ENCODE peak calls at places on chromosome 9, in eight cellular contexts. C is Peyer's patch, R is GM12892, H is H54, X is IMR-90, V is heart left ventricle, P is adrenal gland, U is HCT116. N is an unnamed sample.

GRCh38 chr9:105969672-105970071 is 275.3 kb downstream of the TMEM38B start:
- DNase-seq in C (no peak), H (no peak), U (no peak), V (no peak), R (no peak), P (no peak), X (no peak), N (no peak)

GRCh38 chr9:6247266-6247665 is 31.7 kb downstream of the IL33 start:
- DNase-seq in H (no peak), X (no peak), U (no peak), P (no peak), V (no peak), R (no peak), C (no peak), N (no peak)

GRCh38 chr9:16319646-16320045 is 550.8 kb downstream of the BNC2 start:
- DNase-seq in X (no peak), H (no peak), U (no peak), P (no peak), V (no peak), R (no peak), C (no peak), N (no peak)

GRCh38 chr9:447230-448025 is 232.8 kb downstream of the DOCK8 start:
- DNase-seq in X (peak), H (peak), U (peak), V (no peak), R (no peak), C (no peak), P (no peak), N (peak)

GRCh38 chr9:124309665-124310064 is 51.9 kb downstream of the NEK6 start:
- DNase-seq in R (no peak), C (no peak), V (no peak), U (peak), H (peak), X (peak), P (peak), N (no peak)

GRCh38 chr9:136769710-136770191 is 5.4 kb upstream of the LCN15 start:
- DNase-seq in C (no peak), P (peak), U (no peak), X (no peak), R (no peak), H (peak), V (no peak), N (peak)

GRCh38 chr9:136662326-136662655 is 425 bp upstream of the EGFL7 start:
- DNase-seq in H (no peak), R (no peak), V (no peak), P (no peak), U (no peak), C (no peak), X (no peak), N (no peak)

GRCh38 chr9:131669234-131670172 is 70.4 kb downstream of the RAPGEF1 start:
- DNase-seq in U (no peak), R (no peak), H (no peak), C (no peak), V (no peak), P (no peak), X (no peak), N (no peak)

GRCh38 chr9:16344343-16344742 is 526.1 kb downstream of the BNC2 start:
- DNase-seq in C (no peak), R (no peak), X (peak), V (no peak), U (no peak), P (no peak), H (peak), N (no peak)

GRCh38 chr9:2385746-2386145 is 235.8 kb upstream of the VLDLR start:
- DNase-seq in U (no peak), H (no peak), V (no peak), C (no peak), P (no peak), X (no peak), R (no peak), N (no peak)

GRCh38 chr9:135926402-135927194 is 19.3 kb upstream of the CAMSAP1 start:
- DNase-seq in V (peak), C (no peak), U (peak), H (peak), P (peak), X (peak), R (no peak), N (peak)

GRCh38 chr9:96071245-96072124 is 196.0 kb downstream of the ERCC6L2 start:
- DNase-seq in P (no peak), R (peak), X (peak), U (peak), C (no peak), H (peak), V (no peak), N (peak)

GRCh38 chr9:17018540-17019196 is 116.2 kb upstream of the CNTLN start:
- DNase-seq in C (no peak), P (no peak), H (no peak), U (no peak), X (peak), R (no peak), V (no peak), N (no peak)

GRCh38 chr9:82332774-82333152 is 344.2 kb downstream of the SPATA31D1 start:
- DNase-seq in V (no peak), U (no peak), C (no peak), X (peak), H (no peak), P (no peak), R (no peak), N (no peak)

GRCh38 chr9:8660383-8660782 is 860.8 kb upstream of the DMAC1 start:
- DNase-seq in X (no peak), H (no peak), U (no peak), R (no peak), P (peak), C (no peak), V (peak), N (no peak)

GRCh38 chr9:100426532-100427365 is at the start of gene MSANTD3:
- DNase-seq in H (peak), C (peak), X (peak), U (peak), V (peak), P (peak), R (peak), N (peak)

GRCh38 chr9:1698991-1699390 is 316.2 kb upstream of the SMARCA2 start:
- DNase-seq in R (no peak), V (no peak), P (no peak), U (no peak), H (no peak), X (no peak), C (no peak), N (no peak)

GRCh38 chr9:108994695-108995094 is 18.6 kb downstream of the CTNNAL1 start:
- DNase-seq in P (peak), V (peak), X (peak), U (no peak), H (no peak), C (no peak), R (no peak), N (peak)

GRCh38 chr9:16960084-16960483 is 89.6 kb upstream of the BNC2 start:
- DNase-seq in C (no peak), P (no peak), H (peak), V (no peak), X (peak), R (no peak), U (no peak), N (no peak)

GRCh38 chr9:108844856-108845255 is 10.9 kb downstream of the ACTL7B start:
- DNase-seq in X (no peak), H (no peak), V (no peak), C (no peak), U (no peak), R (no peak), P (no peak), N (no peak)

GRCh38 chr9:129776938-129777768 is 24.3 kb upstream of the PTGES start:
- DNase-seq in H (peak), U (peak), R (no peak), C (peak), X (peak), P (peak), V (peak), N (peak)

GRCh38 chr9:37290881-37291485 is 131.5 kb upstream of the GRHPR start:
- DNase-seq in X (peak), V (no peak), H (no peak), U (peak), C (no peak), R (no peak), P (no peak), N (peak)

GRCh38 chr9:133417541-133418461 is at the start of gene REXO4:
- DNase-seq in U (peak), H (peak), C (peak), P (peak), R (peak), V (peak), X (peak), N (peak)
- TF ChIP-seq POLR2A in U (peak), H (no peak), C (peak), P (peak), R (peak), V (no peak), X (peak), N (peak)

GRCh38 chr9:127611796-127612790 is at the start of gene STXBP1:
- DNase-seq in U (peak), R (peak), C (peak), X (peak), H (peak), V (peak), P (peak), N (peak)
- TF ChIP-seq POLR2A in U (peak), R (no peak), C (peak), X (peak), H (peak), V (no peak), P (peak), N (peak)

GRCh38 chr9:99176527-99177013 is 45.2 kb downstream of the ALG2 start:
- DNase-seq in X (no peak), P (no peak), V (no peak), R (no peak), U (no peak), H (no peak), C (no peak), N (no peak)

GRCh38 chr9:99172129-99173091 is 49.3 kb downstream of the ALG2 start:
- DNase-seq in V (no peak), P (no peak), H (no peak), R (no peak), X (no peak), C (no peak), U (no peak), N (no peak)

GRCh38 chr9:99171225-99172128 is 50.3 kb downstream of the ALG2 start:
- DNase-seq in H (no peak), C (no peak), U (no peak), X (no peak), V (no peak), R (no peak), P (no peak), N (no peak)

GRCh38 chr9:99169982-99170761 is 51.6 kb downstream of the ALG2 start:
- DNase-seq in P (no peak), C (no peak), V (no peak), R (no peak), X (no peak), U (no peak), H (no peak), N (no peak)

DNA sequence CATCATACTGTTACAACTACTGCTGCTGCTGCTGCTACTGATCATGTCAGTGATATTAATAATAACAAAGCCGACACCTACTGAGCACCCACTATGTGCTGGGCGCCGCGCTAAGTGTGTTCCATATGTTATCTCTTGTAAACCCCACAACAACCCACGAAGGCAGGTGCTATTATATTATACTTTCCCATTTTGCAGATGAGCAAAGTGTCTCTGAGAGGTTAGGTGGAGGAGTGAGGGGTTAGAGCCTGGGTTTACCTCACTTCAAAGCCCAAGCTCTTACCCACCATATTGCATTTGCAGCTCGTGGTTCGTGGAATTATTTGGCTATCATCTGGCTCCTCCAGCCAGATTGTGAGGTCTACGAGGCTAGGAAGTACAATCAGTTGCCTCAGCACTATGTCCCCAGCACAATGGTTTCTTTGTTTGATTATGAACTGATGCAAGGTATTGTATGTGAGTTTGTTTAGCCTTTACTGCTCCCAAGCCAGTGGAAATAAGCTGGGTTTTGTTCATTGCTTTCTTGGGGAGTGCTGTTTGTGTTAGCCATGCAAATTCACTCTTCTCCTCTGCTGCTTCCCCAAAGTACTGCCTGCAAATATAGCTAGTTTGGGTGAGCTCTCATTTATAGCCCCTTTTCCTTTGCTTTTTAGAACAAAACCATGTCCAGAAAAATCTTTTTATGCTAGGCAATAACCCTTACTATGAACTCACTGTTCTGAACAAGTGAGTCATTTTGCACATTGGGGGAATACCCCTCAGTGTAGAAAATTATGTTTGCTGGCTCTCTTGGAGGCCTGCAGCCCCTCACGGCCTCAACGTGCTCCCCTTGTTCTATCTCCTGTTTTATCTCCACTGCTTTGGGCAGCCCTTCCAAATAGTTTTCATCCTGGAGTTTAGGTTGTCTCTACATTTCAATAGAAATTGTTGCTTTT is 47.9 kb downstream of the ALG2 start:
- DNase-seq in P (no peak), V (no peak), X (no peak), H (no peak), R (no peak), U (no peak), C (no peak), N (no peak)
- TF ChIP-seq POLR2A in P (no peak), V (no peak), X (no peak), H (no peak), R (no peak), U (no peak), C (no peak), N (no peak)

GRCh38 chr9:75002422-75003023 is 25.6 kb downstream of the CARNMT1 start:
- DNase-seq in P (no peak), V (no peak), U (no peak), X (no peak), C (no peak), R (no peak), H (no peak), N (no peak)
- TF ChIP-seq POLR2A in P (no peak), V (no peak), U (no peak), X (no peak), C (no peak), R (no peak), H (no peak), N (no peak)

GRCh38 chr9:33233659-33234335 is 6.2 kb upstream of the SPINK4 start:
- DNase-seq in V (peak), C (no peak), R (no peak), U (peak), H (peak), P (peak), X (peak), N (peak)
- TF ChIP-seq POLR2A in V (no peak), C (no peak), R (no peak), U (no peak), H (no peak), P (no peak), X (no peak), N (no peak)

N was measured in erythroblast.